ENCODE peak calls at places on chromosomes 1 and 21, in nine cellular contexts. One of them, this sample, is unnamed.

GRCh38 chr1:184567648-184568047 is 180.8 kb downstream of the C1orf21 start:
- DNase-seq in neural progenitor cell: peak
- DNase-seq in transverse colon: no peak
- DNase-seq in H7: no peak
- DNase-seq in upper lobe of right lung: no peak
- DNase-seq in ovary: no peak
- DNase-seq in colonic mucosa: no peak
- DNase-seq in CD4-positive, CD25-positive, alpha-beta regulatory T cell: no peak
- DNase-seq in testis: no peak
- DNase-seq in this sample: peak

GRCh38 chr1:60129916-60130315 is 56.3 kb upstream of the C1orf87 start:
- DNase-seq in neural progenitor cell: no peak
- DNase-seq in testis: no peak
- DNase-seq in CD4-positive, CD25-positive, alpha-beta regulatory T cell: no peak
- DNase-seq in H7: no peak
- DNase-seq in colonic mucosa: no peak
- DNase-seq in ovary: no peak
- DNase-seq in transverse colon: no peak
- DNase-seq in upper lobe of right lung: no peak
- DNase-seq in this sample: no peak

GRCh38 chr1:14876747-14877146 is 276.8 kb upstream of the TMEM51 start:
- DNase-seq in colonic mucosa: no peak
- DNase-seq in ovary: no peak
- DNase-seq in transverse colon: no peak
- DNase-seq in neural progenitor cell: no peak
- DNase-seq in testis: no peak
- DNase-seq in H7: no peak
- DNase-seq in CD4-positive, CD25-positive, alpha-beta regulatory T cell: no peak
- DNase-seq in upper lobe of right lung: no peak
- DNase-seq in this sample: no peak

GRCh38 chr1:185215911-185216310 is 58.9 kb downstream of the SWT1 start:
- DNase-seq in testis: no peak
- DNase-seq in H7: no peak
- DNase-seq in colonic mucosa: no peak
- DNase-seq in upper lobe of right lung: no peak
- DNase-seq in CD4-positive, CD25-positive, alpha-beta regulatory T cell: no peak
- DNase-seq in ovary: no peak
- DNase-seq in transverse colon: no peak
- DNase-seq in neural progenitor cell: no peak
- DNase-seq in this sample: no peak

GRCh38 chr1:152884085-152884484 is 6.0 kb downstream of the SMCP start:
- DNase-seq in transverse colon: no peak
- DNase-seq in upper lobe of right lung: no peak
- DNase-seq in H7: no peak
- DNase-seq in ovary: no peak
- DNase-seq in testis: no peak
- DNase-seq in CD4-positive, CD25-positive, alpha-beta regulatory T cell: no peak
- DNase-seq in colonic mucosa: no peak
- DNase-seq in neural progenitor cell: no peak
- DNase-seq in this sample: no peak

GRCh38 chr1:44501022-44501910 is 96.2 kb downstream of the RNF220 start:
- DNase-seq in CD4-positive, CD25-positive, alpha-beta regulatory T cell: no peak
- DNase-seq in upper lobe of right lung: no peak
- DNase-seq in H7: peak
- DNase-seq in ovary: no peak
- DNase-seq in testis: no peak
- DNase-seq in transverse colon: no peak
- DNase-seq in colonic mucosa: no peak
- DNase-seq in neural progenitor cell: peak
- DNase-seq in this sample: no peak

GRCh38 chr1:185939142-185939541 is 205.0 kb downstream of the HMCN1 start:
- DNase-seq in transverse colon: no peak
- DNase-seq in upper lobe of right lung: no peak
- DNase-seq in neural progenitor cell: no peak
- DNase-seq in ovary: no peak
- DNase-seq in colonic mucosa: no peak
- DNase-seq in CD4-positive, CD25-positive, alpha-beta regulatory T cell: no peak
- DNase-seq in H7: peak
- DNase-seq in testis: no peak
- DNase-seq in this sample: no peak

GRCh38 chr1:220962031-220962751 is 82.9 kb downstream of the HLX start:
- DNase-seq in transverse colon: no peak
- DNase-seq in H7: no peak
- DNase-seq in neural progenitor cell: no peak
- DNase-seq in ovary: no peak
- DNase-seq in CD4-positive, CD25-positive, alpha-beta regulatory T cell: no peak
- DNase-seq in colonic mucosa: no peak
- DNase-seq in upper lobe of right lung: no peak
- DNase-seq in testis: no peak
- DNase-seq in this sample: no peak

GRCh38 chr1:3930282-3930681 is 30.2 kb upstream of the C1orf174 start:
- DNase-seq in H7: no peak
- DNase-seq in ovary: no peak
- DNase-seq in upper lobe of right lung: no peak
- DNase-seq in colonic mucosa: no peak
- DNase-seq in transverse colon: no peak
- DNase-seq in testis: no peak
- DNase-seq in CD4-positive, CD25-positive, alpha-beta regulatory T cell: no peak
- DNase-seq in neural progenitor cell: no peak
- DNase-seq in this sample: no peak

GRCh38 chr1:192793983-192794767 is 14.7 kb upstream of the RGS2 start:
- DNase-seq in testis: no peak
- DNase-seq in colonic mucosa: no peak
- DNase-seq in CD4-positive, CD25-positive, alpha-beta regulatory T cell: no peak
- DNase-seq in neural progenitor cell: no peak
- DNase-seq in ovary: no peak
- DNase-seq in H7: no peak
- DNase-seq in upper lobe of right lung: no peak
- DNase-seq in transverse colon: no peak
- DNase-seq in this sample: no peak

GRCh38 chr21:38120984-38121855 is 135.6 kb upstream of the KCNJ15 start:
- DNase-seq in ovary: no peak
- DNase-seq in colonic mucosa: no peak
- DNase-seq in upper lobe of right lung: no peak
- DNase-seq in H7: no peak
- DNase-seq in neural progenitor cell: no peak
- DNase-seq in CD4-positive, CD25-positive, alpha-beta regulatory T cell: no peak
- DNase-seq in testis: peak
- DNase-seq in transverse colon: no peak
- DNase-seq in this sample: no peak

GRCh38 chr1:12464627-12465056 is 153.4 kb downstream of the DHRS3 start:
- DNase-seq in H7: no peak
- DNase-seq in CD4-positive, CD25-positive, alpha-beta regulatory T cell: no peak
- DNase-seq in upper lobe of right lung: no peak
- DNase-seq in neural progenitor cell: no peak
- DNase-seq in testis: no peak
- DNase-seq in ovary: peak
- DNase-seq in colonic mucosa: no peak
- DNase-seq in transverse colon: no peak
- DNase-seq in this sample: no peak

GRCh38 chr1:231828182-231828920 is 201.8 kb downstream of the DISC1 start:
- DNase-seq in ovary: no peak
- DNase-seq in H7: no peak
- DNase-seq in CD4-positive, CD25-positive, alpha-beta regulatory T cell: no peak
- DNase-seq in upper lobe of right lung: no peak
- DNase-seq in colonic mucosa: no peak
- DNase-seq in testis: no peak
- DNase-seq in neural progenitor cell: no peak
- DNase-seq in transverse colon: no peak
- DNase-seq in this sample: no peak

GRCh38 chr21:31132574-31133242 is 94.4 kb upstream of the KRTAP19-8 start:
- DNase-seq in testis: no peak
- DNase-seq in ovary: no peak
- DNase-seq in colonic mucosa: no peak
- DNase-seq in upper lobe of right lung: no peak
- DNase-seq in CD4-positive, CD25-positive, alpha-beta regulatory T cell: peak
- DNase-seq in transverse colon: peak
- DNase-seq in neural progenitor cell: no peak
- DNase-seq in H7: no peak
- DNase-seq in this sample: peak

GRCh38 chr1:218642033-218642954 is 297.2 kb downstream of the TGFB2 start:
- DNase-seq in neural progenitor cell: no peak
- DNase-seq in H7: no peak
- DNase-seq in upper lobe of right lung: no peak
- DNase-seq in testis: no peak
- DNase-seq in ovary: no peak
- DNase-seq in CD4-positive, CD25-positive, alpha-beta regulatory T cell: no peak
- DNase-seq in transverse colon: no peak
- DNase-seq in colonic mucosa: no peak
- DNase-seq in this sample: no peak

GRCh38 chr1:23100074-23100748 is 68.4 kb downstream of the LUZP1 start:
- DNase-seq in transverse colon: no peak
- DNase-seq in testis: no peak
- DNase-seq in H7: no peak
- DNase-seq in ovary: peak
- DNase-seq in colonic mucosa: no peak
- DNase-seq in neural progenitor cell: peak
- DNase-seq in CD4-positive, CD25-positive, alpha-beta regulatory T cell: no peak
- DNase-seq in upper lobe of right lung: no peak
- DNase-seq in this sample: no peak

GRCh38 chr1:172399369-172400072 is 21.0 kb upstream of the C1orf105 start:
- DNase-seq in testis: peak
- DNase-seq in upper lobe of right lung: no peak
- DNase-seq in colonic mucosa: peak
- DNase-seq in CD4-positive, CD25-positive, alpha-beta regulatory T cell: peak
- DNase-seq in H7: no peak
- DNase-seq in ovary: peak
- DNase-seq in transverse colon: peak
- DNase-seq in neural progenitor cell: peak
- DNase-seq in this sample: no peak

GRCh38 chr21:20040768-20041167 is 957.4 kb upstream of the NCAM2 start:
- DNase-seq in neural progenitor cell: no peak
- DNase-seq in ovary: no peak
- DNase-seq in testis: no peak
- DNase-seq in transverse colon: no peak
- DNase-seq in upper lobe of right lung: no peak
- DNase-seq in H7: no peak
- DNase-seq in colonic mucosa: no peak
- DNase-seq in CD4-positive, CD25-positive, alpha-beta regulatory T cell: no peak
- DNase-seq in this sample: no peak

GRCh38 chr1:10211805-10212405 is 1.5 kb downstream of the KIF1B start:
- DNase-seq in ovary: no peak
- DNase-seq in transverse colon: no peak
- DNase-seq in neural progenitor cell: no peak
- DNase-seq in testis: no peak
- DNase-seq in H7: peak
- DNase-seq in CD4-positive, CD25-positive, alpha-beta regulatory T cell: no peak
- DNase-seq in colonic mucosa: peak
- DNase-seq in upper lobe of right lung: no peak
- DNase-seq in this sample: no peak

GRCh38 chr1:247447162-247447909 is 10.6 kb downstream of the OR2B11 start:
- DNase-seq in testis: no peak
- DNase-seq in ovary: no peak
- DNase-seq in H7: no peak
- DNase-seq in neural progenitor cell: no peak
- DNase-seq in upper lobe of right lung: no peak
- DNase-seq in colonic mucosa: no peak
- DNase-seq in CD4-positive, CD25-positive, alpha-beta regulatory T cell: no peak
- DNase-seq in transverse colon: no peak
- DNase-seq in this sample: no peak

GRCh38 chr1:187157115-187157514 is 328.4 kb downstream of the PLA2G4A start:
- DNase-seq in testis: no peak
- DNase-seq in colonic mucosa: no peak
- DNase-seq in ovary: no peak
- DNase-seq in H7: no peak
- DNase-seq in CD4-positive, CD25-positive, alpha-beta regulatory T cell: no peak
- DNase-seq in transverse colon: no peak
- DNase-seq in neural progenitor cell: no peak
- DNase-seq in upper lobe of right lung: no peak
- DNase-seq in this sample: no peak

GRCh38 chr1:60281360-60281932 is 207.9 kb upstream of the C1orf87 start:
- DNase-seq in upper lobe of right lung: no peak
- DNase-seq in CD4-positive, CD25-positive, alpha-beta regulatory T cell: no peak
- DNase-seq in neural progenitor cell: peak
- DNase-seq in H7: peak
- DNase-seq in ovary: peak
- DNase-seq in testis: peak
- DNase-seq in transverse colon: peak
- DNase-seq in colonic mucosa: peak
- DNase-seq in this sample: peak

GRCh38 chr1:109208847-109209463 is 4.8 kb upstream of the SARS1 start:
- DNase-seq in ovary: no peak
- DNase-seq in testis: no peak
- DNase-seq in upper lobe of right lung: no peak
- DNase-seq in H7: no peak
- DNase-seq in CD4-positive, CD25-positive, alpha-beta regulatory T cell: no peak
- DNase-seq in transverse colon: no peak
- DNase-seq in neural progenitor cell: no peak
- DNase-seq in colonic mucosa: no peak
- DNase-seq in this sample: no peak
- H3K4me3 ChIP-seq in ovary: no peak
- H3K4me3 ChIP-seq in testis: no peak
- H3K4me3 ChIP-seq in upper lobe of right lung: no peak
- H3K4me3 ChIP-seq in H7: no peak
- H3K4me3 ChIP-seq in CD4-positive, CD25-positive, alpha-beta regulatory T cell: no peak
- H3K4me3 ChIP-seq in transverse colon: no peak
- H3K4me3 ChIP-seq in neural progenitor cell: no peak
- H3K4me3 ChIP-seq in colonic mucosa: peak
- H3K4me3 ChIP-seq in this sample: no peak

GRCh38 chr1:42713293-42713692 is 26.7 kb downstream of the CLDN19 start:
- DNase-seq in upper lobe of right lung: no peak
- DNase-seq in neural progenitor cell: no peak
- DNase-seq in CD4-positive, CD25-positive, alpha-beta regulatory T cell: no peak
- DNase-seq in ovary: no peak
- DNase-seq in colonic mucosa: no peak
- DNase-seq in transverse colon: no peak
- DNase-seq in H7: no peak
- DNase-seq in testis: no peak
- DNase-seq in this sample: no peak
- H3K4me3 ChIP-seq in upper lobe of right lung: no peak
- H3K4me3 ChIP-seq in neural progenitor cell: no peak
- H3K4me3 ChIP-seq in CD4-positive, CD25-positive, alpha-beta regulatory T cell: no peak
- H3K4me3 ChIP-seq in ovary: no peak
- H3K4me3 ChIP-seq in colonic mucosa: no peak
- H3K4me3 ChIP-seq in transverse colon: no peak
- H3K4me3 ChIP-seq in H7: no peak
- H3K4me3 ChIP-seq in testis: no peak
- H3K4me3 ChIP-seq in this sample: no peak

GRCh38 chr1:174971466-174971865 is 28.3 kb upstream of the CACYBP start:
- DNase-seq in colonic mucosa: no peak
- DNase-seq in upper lobe of right lung: no peak
- DNase-seq in neural progenitor cell: no peak
- DNase-seq in testis: no peak
- DNase-seq in CD4-positive, CD25-positive, alpha-beta regulatory T cell: no peak
- DNase-seq in transverse colon: no peak
- DNase-seq in H7: no peak
- DNase-seq in ovary: no peak
- DNase-seq in this sample: no peak
- H3K4me3 ChIP-seq in colonic mucosa: no peak
- H3K4me3 ChIP-seq in upper lobe of right lung: no peak
- H3K4me3 ChIP-seq in neural progenitor cell: no peak
- H3K4me3 ChIP-seq in testis: no peak
- H3K4me3 ChIP-seq in CD4-positive, CD25-positive, alpha-beta regulatory T cell: peak
- H3K4me3 ChIP-seq in transverse colon: no peak
- H3K4me3 ChIP-seq in H7: no peak
- H3K4me3 ChIP-seq in ovary: no peak
- H3K4me3 ChIP-seq in this sample: no peak

DNA sequence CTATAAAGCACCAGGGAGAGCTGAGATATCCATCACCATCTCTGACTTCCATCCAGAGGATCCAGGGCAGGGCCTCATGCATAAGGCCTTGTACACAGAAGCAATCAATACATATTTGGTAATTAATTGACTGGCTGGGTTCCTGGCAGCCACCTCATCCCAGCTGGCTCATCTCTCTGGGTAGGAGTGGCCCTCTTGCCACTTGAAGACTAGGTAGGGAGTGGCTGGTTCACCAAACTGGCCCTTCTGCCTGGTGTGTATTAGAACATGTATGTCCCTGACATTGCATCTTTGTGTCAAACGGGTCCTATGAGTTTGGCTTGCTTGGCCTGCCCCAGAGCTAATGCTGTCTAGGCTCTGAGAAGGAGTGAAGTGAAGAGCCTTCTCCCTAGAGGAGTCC is 11.8 kb downstream of the NUAK2 start:
- DNase-seq in neural progenitor cell: no peak
- DNase-seq in transverse colon: no peak
- DNase-seq in upper lobe of right lung: no peak
- DNase-seq in H7: no peak
- DNase-seq in ovary: no peak
- DNase-seq in testis: no peak
- DNase-seq in colonic mucosa: no peak
- DNase-seq in CD4-positive, CD25-positive, alpha-beta regulatory T cell: no peak
- DNase-seq in this sample: no peak
- H3K4me3 ChIP-seq in neural progenitor cell: no peak
- H3K4me3 ChIP-seq in transverse colon: no peak
- H3K4me3 ChIP-seq in upper lobe of right lung: no peak
- H3K4me3 ChIP-seq in H7: no peak
- H3K4me3 ChIP-seq in ovary: no peak
- H3K4me3 ChIP-seq in testis: no peak
- H3K4me3 ChIP-seq in colonic mucosa: no peak
- H3K4me3 ChIP-seq in CD4-positive, CD25-positive, alpha-beta regulatory T cell: no peak
- H3K4me3 ChIP-seq in this sample: no peak

This sample was measured in Jurkat, Clone E6-1.